ENCODE peak calls at places on chromosomes 12 and 14, in eight cellular contexts. U, R, Y, X, O, D, G and C are unnamed samples.

GRCh38 chr14:23071244-23071974 is 14.1 kb upstream of the CDH24 start:
- DNase-seq in U (peak; percentile 56), R (peak; percentile 96), Y (peak; percentile 79), X (peak; percentile 82), O (peak; percentile 88), D (peak; percentile 46), G (no peak), C (no peak)

GRCh38 chr12:28242129-28242887 is 52.1 kb downstream of the CCDC91 start:
- DNase-seq in U (no peak), R (no peak), Y (no peak), X (no peak), O (no peak), D (no peak), G (no peak), C (no peak)

GRCh38 chr14:79949906-79950305 is 261.4 kb downstream of the DIO2 start:
- DNase-seq in U (no peak), R (peak; percentile 15), Y (no peak), X (no peak), O (no peak), D (no peak), G (no peak), C (no peak)

GRCh38 chr12:107441906-107442305 is 243.7 kb upstream of the PWP1 start:
- DNase-seq in U (no peak), R (peak; percentile 46), Y (no peak), X (no peak), O (no peak), D (no peak), G (no peak), C (no peak)

GRCh38 chr14:55599250-55599879 is 19.4 kb downstream of the KTN1 start:
- DNase-seq in U (no peak), R (no peak), Y (no peak), X (no peak), O (no peak), D (no peak), G (no peak), C (no peak)

GRCh38 chr12:108589028-108589839 is 8.7 kb downstream of the TMEM119 start:
- DNase-seq in U (no peak), R (peak; percentile 53), Y (no peak), X (no peak), O (peak; percentile 68), D (no peak), G (no peak), C (no peak)

GRCh38 chr12:28096649-28097048 is 93.6 kb upstream of the CCDC91 start:
- DNase-seq in U (no peak), R (no peak), Y (no peak), X (no peak), O (no peak), D (no peak), G (no peak), C (no peak)

GRCh38 chr12:120100630-120101029 is 15.9 kb downstream of the RAB35 start:
- DNase-seq in U (peak; percentile 64), R (peak; percentile 42), Y (no peak), X (no peak), O (no peak), D (no peak), G (no peak), C (peak; percentile 69)

GRCh38 chr12:2161478-2161877 is 108.7 kb downstream of the CACNA1C start:
- DNase-seq in U (peak; percentile 55), R (peak; percentile 75), Y (no peak), X (no peak), O (no peak), D (no peak), G (no peak), C (no peak)

GRCh38 chr14:24312736-24313507 is 1.6 kb downstream of the LTB4R start:
- DNase-seq in U (no peak), R (no peak), Y (no peak), X (no peak), O (no peak), D (no peak), G (no peak), C (no peak)

GRCh38 chr12:26711072-26711471 is 121.9 kb downstream of the ITPR2 start:
- DNase-seq in U (no peak), R (no peak), Y (no peak), X (no peak), O (no peak), D (no peak), G (no peak), C (no peak)

GRCh38 chr14:87712386-87713113 is 280.4 kb downstream of the GALC start:
- DNase-seq in U (no peak), R (peak; percentile 3), Y (no peak), X (no peak), O (peak; percentile 37), D (no peak), G (no peak), C (peak; percentile 13)

GRCh38 chr14:76937181-76938091 is 91.1 kb downstream of the IRF2BPL start:
- DNase-seq in U (no peak), R (peak; percentile 91), Y (no peak), X (no peak), O (peak; percentile 69), D (no peak), G (no peak), C (peak; percentile 76)

GRCh38 chr12:104747330-104747729 is 210.8 kb downstream of the SLC41A2 start:
- DNase-seq in U (no peak), R (no peak), Y (no peak), X (no peak), O (no peak), D (no peak), G (no peak), C (no peak)

GRCh38 chr14:35808076-35808657 is 928 bp downstream of the RALGAPA1 start:
- DNase-seq in U (no peak), R (peak; percentile 10), Y (no peak), X (peak; percentile 32), O (peak; percentile 44), D (no peak), G (peak; percentile 14), C (no peak)

GRCh38 chr12:53005986-53006809 is at the start of gene EIF4B:
- DNase-seq in U (peak; percentile 99), R (peak; percentile 100), Y (peak; percentile 92), X (peak; percentile 100), O (peak; percentile 99), D (peak; percentile 97), G (peak; percentile 99), C (peak; percentile 98)

GRCh38 chr14:74302160-74302628 is 540 bp downstream of the ABCD4 start:
- DNase-seq in U (no peak), R (peak; percentile 58), Y (peak; percentile 57), X (no peak), O (peak; percentile 40), D (no peak), G (no peak), C (peak; percentile 73)

GRCh38 chr12:2666846-2667245 is 127.9 kb upstream of the FKBP4 start:
- DNase-seq in U (no peak), R (no peak), Y (no peak), X (peak; percentile 1), O (no peak), D (no peak), G (no peak), C (no peak)